ENCODE peak calls at places on chromosomes 1 and 21, in seven cellular contexts. One of them, this sample, is unnamed.

GRCh38 chr21:29449306-29449940 is 150.7 kb downstream of the BACH1 start:
- DNase-seq in ureter: no peak
- DNase-seq in stimulated activated CD4-positive, alpha-beta T cell treated with anti-CD3 and anti-CD28 coated beads, TNF-alpha, amount 100 ng/mL, for 24 hours: no peak
- DNase-seq in CD4-positive, alpha-beta memory T cell: peak; percentile 86
- DNase-seq in WTC11: no peak
- DNase-seq in NCI-H226: no peak
- DNase-seq in HFFc6: no peak
- DNase-seq in this sample: no peak

GRCh38 chr1:44546403-44547053 is 127.8 kb downstream of the TMEM53 start:
- DNase-seq in WTC11: peak; percentile 42
- DNase-seq in ureter: no peak
- DNase-seq in CD4-positive, alpha-beta memory T cell: no peak
- DNase-seq in stimulated activated CD4-positive, alpha-beta T cell treated with anti-CD3 and anti-CD28 coated beads, TNF-alpha, amount 100 ng/mL, for 24 hours: no peak
- DNase-seq in NCI-H226: no peak
- DNase-seq in HFFc6: no peak
- DNase-seq in this sample: peak; percentile 53

GRCh38 chr1:224641030-224641429 is 24.9 kb downstream of the CNIH3 start:
- DNase-seq in ureter: no peak
- DNase-seq in NCI-H226: no peak
- DNase-seq in HFFc6: no peak
- DNase-seq in WTC11: peak; percentile 69
- DNase-seq in CD4-positive, alpha-beta memory T cell: no peak
- DNase-seq in stimulated activated CD4-positive, alpha-beta T cell treated with anti-CD3 and anti-CD28 coated beads, TNF-alpha, amount 100 ng/mL, for 24 hours: no peak
- DNase-seq in this sample: peak; percentile 76

GRCh38 chr1:51948491-51948915 is 42.0 kb downstream of the RAB3B start:
- DNase-seq in CD4-positive, alpha-beta memory T cell: no peak
- DNase-seq in stimulated activated CD4-positive, alpha-beta T cell treated with anti-CD3 and anti-CD28 coated beads, TNF-alpha, amount 100 ng/mL, for 24 hours: no peak
- DNase-seq in ureter: no peak
- DNase-seq in NCI-H226: no peak
- DNase-seq in WTC11: no peak
- DNase-seq in HFFc6: no peak
- DNase-seq in this sample: no peak

GRCh38 chr1:161676441-161676840 is 13.5 kb downstream of the FCGR2B start:
- DNase-seq in HFFc6: no peak
- DNase-seq in WTC11: no peak
- DNase-seq in stimulated activated CD4-positive, alpha-beta T cell treated with anti-CD3 and anti-CD28 coated beads, TNF-alpha, amount 100 ng/mL, for 24 hours: no peak
- DNase-seq in CD4-positive, alpha-beta memory T cell: no peak
- DNase-seq in NCI-H226: no peak
- DNase-seq in ureter: no peak
- DNase-seq in this sample: no peak

GRCh38 chr1:39205102-39205780 is 746 bp downstream of the MACF1 start:
- DNase-seq in NCI-H226: peak; percentile 86
- DNase-seq in stimulated activated CD4-positive, alpha-beta T cell treated with anti-CD3 and anti-CD28 coated beads, TNF-alpha, amount 100 ng/mL, for 24 hours: peak; percentile 64
- DNase-seq in ureter: no peak
- DNase-seq in HFFc6: peak; percentile 88
- DNase-seq in WTC11: no peak
- DNase-seq in CD4-positive, alpha-beta memory T cell: peak; percentile 42
- DNase-seq in this sample: no peak

GRCh38 chr1:232274999-232275706 is 354.8 kb downstream of the SIPA1L2 start:
- DNase-seq in CD4-positive, alpha-beta memory T cell: no peak
- DNase-seq in stimulated activated CD4-positive, alpha-beta T cell treated with anti-CD3 and anti-CD28 coated beads, TNF-alpha, amount 100 ng/mL, for 24 hours: no peak
- DNase-seq in NCI-H226: no peak
- DNase-seq in HFFc6: no peak
- DNase-seq in WTC11: no peak
- DNase-seq in ureter: no peak
- DNase-seq in this sample: no peak

GRCh38 chr1:119146466-119146865 is 6.0 kb upstream of the WARS2 start:
- DNase-seq in ureter: no peak
- DNase-seq in stimulated activated CD4-positive, alpha-beta T cell treated with anti-CD3 and anti-CD28 coated beads, TNF-alpha, amount 100 ng/mL, for 24 hours: no peak
- DNase-seq in NCI-H226: no peak
- DNase-seq in WTC11: no peak
- DNase-seq in CD4-positive, alpha-beta memory T cell: no peak
- DNase-seq in HFFc6: no peak
- DNase-seq in this sample: no peak

GRCh38 chr1:156852414-156852874 is 6.5 kb downstream of the INSRR start:
- DNase-seq in NCI-H226: peak; percentile 26
- DNase-seq in stimulated activated CD4-positive, alpha-beta T cell treated with anti-CD3 and anti-CD28 coated beads, TNF-alpha, amount 100 ng/mL, for 24 hours: no peak
- DNase-seq in HFFc6: peak; percentile 16
- DNase-seq in CD4-positive, alpha-beta memory T cell: no peak
- DNase-seq in WTC11: no peak
- DNase-seq in ureter: peak; percentile 65
- DNase-seq in this sample: peak; percentile 46

GRCh38 chr1:48246727-48247126 is 24.2 kb downstream of the SLC5A9 start:
- DNase-seq in stimulated activated CD4-positive, alpha-beta T cell treated with anti-CD3 and anti-CD28 coated beads, TNF-alpha, amount 100 ng/mL, for 24 hours: no peak
- DNase-seq in WTC11: no peak
- DNase-seq in HFFc6: no peak
- DNase-seq in ureter: peak; percentile 66
- DNase-seq in NCI-H226: no peak
- DNase-seq in CD4-positive, alpha-beta memory T cell: no peak
- DNase-seq in this sample: no peak

GRCh38 chr21:39712976-39713375 is 32.0 kb upstream of the IGSF5 start:
- DNase-seq in CD4-positive, alpha-beta memory T cell: no peak
- DNase-seq in NCI-H226: no peak
- DNase-seq in HFFc6: no peak
- DNase-seq in stimulated activated CD4-positive, alpha-beta T cell treated with anti-CD3 and anti-CD28 coated beads, TNF-alpha, amount 100 ng/mL, for 24 hours: no peak
- DNase-seq in ureter: no peak
- DNase-seq in WTC11: peak; percentile 38
- DNase-seq in this sample: no peak

GRCh38 chr1:201696217-201696761 is 132.7 kb upstream of the IPO9 start:
- DNase-seq in HFFc6: peak; percentile 92
- DNase-seq in stimulated activated CD4-positive, alpha-beta T cell treated with anti-CD3 and anti-CD28 coated beads, TNF-alpha, amount 100 ng/mL, for 24 hours: no peak
- DNase-seq in ureter: peak; percentile 76
- DNase-seq in CD4-positive, alpha-beta memory T cell: no peak
- DNase-seq in NCI-H226: peak; percentile 89
- DNase-seq in WTC11: no peak
- DNase-seq in this sample: no peak

GRCh38 chr1:101356604-101357443 is 120.0 kb downstream of the S1PR1 start:
- DNase-seq in WTC11: no peak
- DNase-seq in CD4-positive, alpha-beta memory T cell: no peak
- DNase-seq in ureter: no peak
- DNase-seq in NCI-H226: no peak
- DNase-seq in HFFc6: no peak
- DNase-seq in stimulated activated CD4-positive, alpha-beta T cell treated with anti-CD3 and anti-CD28 coated beads, TNF-alpha, amount 100 ng/mL, for 24 hours: no peak
- DNase-seq in this sample: no peak

GRCh38 chr1:218755128-218755527 is 410.0 kb downstream of the TGFB2 start:
- DNase-seq in ureter: no peak
- DNase-seq in HFFc6: no peak
- DNase-seq in WTC11: no peak
- DNase-seq in stimulated activated CD4-positive, alpha-beta T cell treated with anti-CD3 and anti-CD28 coated beads, TNF-alpha, amount 100 ng/mL, for 24 hours: no peak
- DNase-seq in CD4-positive, alpha-beta memory T cell: no peak
- DNase-seq in NCI-H226: no peak
- DNase-seq in this sample: no peak

GRCh38 chr1:93703649-93704048 is 22.0 kb upstream of the BCAR3 start:
- DNase-seq in NCI-H226: no peak
- DNase-seq in ureter: no peak
- DNase-seq in stimulated activated CD4-positive, alpha-beta T cell treated with anti-CD3 and anti-CD28 coated beads, TNF-alpha, amount 100 ng/mL, for 24 hours: no peak
- DNase-seq in HFFc6: no peak
- DNase-seq in CD4-positive, alpha-beta memory T cell: no peak
- DNase-seq in WTC11: no peak
- DNase-seq in this sample: no peak

GRCh38 chr1:99696616-99697015 is 50.7 kb downstream of the PALMD start:
- DNase-seq in NCI-H226: no peak
- DNase-seq in WTC11: no peak
- DNase-seq in CD4-positive, alpha-beta memory T cell: no peak
- DNase-seq in stimulated activated CD4-positive, alpha-beta T cell treated with anti-CD3 and anti-CD28 coated beads, TNF-alpha, amount 100 ng/mL, for 24 hours: no peak
- DNase-seq in HFFc6: no peak
- DNase-seq in ureter: no peak
- DNase-seq in this sample: no peak

GRCh38 chr1:21594935-21595897 is 73.9 kb downstream of the RAP1GAP start:
- DNase-seq in stimulated activated CD4-positive, alpha-beta T cell treated with anti-CD3 and anti-CD28 coated beads, TNF-alpha, amount 100 ng/mL, for 24 hours: peak; percentile 69
- DNase-seq in ureter: no peak
- DNase-seq in NCI-H226: peak; percentile 8
- DNase-seq in CD4-positive, alpha-beta memory T cell: peak; percentile 8
- DNase-seq in HFFc6: peak; percentile 32
- DNase-seq in WTC11: peak; percentile 92
- DNase-seq in this sample: peak; percentile 96

GRCh38 chr1:20699558-20699957 is 18.2 kb downstream of the KIF17 start:
- DNase-seq in ureter: peak; percentile 69
- DNase-seq in HFFc6: no peak
- DNase-seq in NCI-H226: no peak
- DNase-seq in WTC11: no peak
- DNase-seq in CD4-positive, alpha-beta memory T cell: no peak
- DNase-seq in stimulated activated CD4-positive, alpha-beta T cell treated with anti-CD3 and anti-CD28 coated beads, TNF-alpha, amount 100 ng/mL, for 24 hours: no peak
- DNase-seq in this sample: no peak

GRCh38 chr21:45855248-45855801 is 126.2 kb upstream of the COL6A1 start:
- DNase-seq in stimulated activated CD4-positive, alpha-beta T cell treated with anti-CD3 and anti-CD28 coated beads, TNF-alpha, amount 100 ng/mL, for 24 hours: no peak
- DNase-seq in HFFc6: no peak
- DNase-seq in CD4-positive, alpha-beta memory T cell: no peak
- DNase-seq in WTC11: no peak
- DNase-seq in ureter: peak; percentile 35
- DNase-seq in NCI-H226: no peak
- DNase-seq in this sample: peak; percentile 64

GRCh38 chr1:61337981-61338848 is 255.9 kb downstream of the NFIA start:
- DNase-seq in ureter: peak; percentile 74
- DNase-seq in WTC11: peak; percentile 25
- DNase-seq in stimulated activated CD4-positive, alpha-beta T cell treated with anti-CD3 and anti-CD28 coated beads, TNF-alpha, amount 100 ng/mL, for 24 hours: no peak
- DNase-seq in HFFc6: peak; percentile 91
- DNase-seq in NCI-H226: peak; percentile 84
- DNase-seq in CD4-positive, alpha-beta memory T cell: no peak
- DNase-seq in this sample: peak; percentile 64

GRCh38 chr1:58204284-58204683 is 342.2 kb downstream of the OMA1 start:
- DNase-seq in HFFc6: no peak
- DNase-seq in NCI-H226: no peak
- DNase-seq in WTC11: peak; percentile 14
- DNase-seq in CD4-positive, alpha-beta memory T cell: no peak
- DNase-seq in ureter: no peak
- DNase-seq in stimulated activated CD4-positive, alpha-beta T cell treated with anti-CD3 and anti-CD28 coated beads, TNF-alpha, amount 100 ng/mL, for 24 hours: no peak
- DNase-seq in this sample: peak; percentile 36

GRCh38 chr1:150971583-150972416 is 2.8 kb downstream of the CERS2 start:
- DNase-seq in ureter: no peak
- DNase-seq in stimulated activated CD4-positive, alpha-beta T cell treated with anti-CD3 and anti-CD28 coated beads, TNF-alpha, amount 100 ng/mL, for 24 hours: no peak
- DNase-seq in WTC11: peak; percentile 50
- DNase-seq in CD4-positive, alpha-beta memory T cell: no peak
- DNase-seq in NCI-H226: no peak
- DNase-seq in HFFc6: no peak
- DNase-seq in this sample: peak; percentile 70

GRCh38 chr1:42756956-42757891 is 9.6 kb downstream of the P3H1 start:
- DNase-seq in ureter: no peak
- DNase-seq in CD4-positive, alpha-beta memory T cell: peak; percentile 26
- DNase-seq in HFFc6: peak; percentile 61
- DNase-seq in NCI-H226: no peak
- DNase-seq in stimulated activated CD4-positive, alpha-beta T cell treated with anti-CD3 and anti-CD28 coated beads, TNF-alpha, amount 100 ng/mL, for 24 hours: no peak
- DNase-seq in WTC11: no peak
- DNase-seq in this sample: peak; percentile 80

GRCh38 chr1:85587846-85588245 is 7.3 kb downstream of the CCN1 start:
- DNase-seq in ureter: no peak
- DNase-seq in WTC11: no peak
- DNase-seq in NCI-H226: no peak
- DNase-seq in CD4-positive, alpha-beta memory T cell: no peak
- DNase-seq in stimulated activated CD4-positive, alpha-beta T cell treated with anti-CD3 and anti-CD28 coated beads, TNF-alpha, amount 100 ng/mL, for 24 hours: no peak
- DNase-seq in HFFc6: no peak
- DNase-seq in this sample: no peak